ENCODE peak calls at places on chromosomes 13 and 19, in five cellular contexts. One of them, this sample, is unnamed.

GRCh38 chr13:46113596-46113995 is 8.8 kb upstream of the CPB2 start:
- DNase-seq in CD8-positive, alpha-beta memory T cell: no peak
- DNase-seq in heart left ventricle: no peak
- DNase-seq in SJSA1: no peak
- DNase-seq in adrenal gland: no peak
- DNase-seq in this sample: no peak

GRCh38 chr13:92849381-92849780 is 377.2 kb upstream of the GPC6 start:
- DNase-seq in CD8-positive, alpha-beta memory T cell: no peak
- DNase-seq in SJSA1: no peak
- DNase-seq in adrenal gland: no peak
- DNase-seq in heart left ventricle: no peak
- DNase-seq in this sample: no peak

GRCh38 chr19:1315470-1316166 is 29.9 kb downstream of the EFNA2 start:
- DNase-seq in CD8-positive, alpha-beta memory T cell: no peak
- DNase-seq in adrenal gland: peak
- DNase-seq in SJSA1: no peak
- DNase-seq in heart left ventricle: peak
- DNase-seq in this sample: peak

GRCh38 chr19:10424011-10424637 is 3.8 kb downstream of the PDE4A start:
- DNase-seq in adrenal gland: peak
- DNase-seq in heart left ventricle: peak
- DNase-seq in SJSA1: peak
- DNase-seq in CD8-positive, alpha-beta memory T cell: peak
- DNase-seq in this sample: peak

GRCh38 chr13:113374511-113375175 is 10.7 kb upstream of the GRTP1 start:
- DNase-seq in SJSA1: no peak
- DNase-seq in adrenal gland: peak
- DNase-seq in CD8-positive, alpha-beta memory T cell: no peak
- DNase-seq in heart left ventricle: no peak
- DNase-seq in this sample: no peak

GRCh38 chr13:46994492-46994891 is 97.6 kb upstream of the HTR2A start:
- DNase-seq in SJSA1: no peak
- DNase-seq in heart left ventricle: no peak
- DNase-seq in adrenal gland: no peak
- DNase-seq in CD8-positive, alpha-beta memory T cell: no peak
- DNase-seq in this sample: no peak

GRCh38 chr19:1862424-1863307 is 713 bp downstream of the KLF16 start:
- DNase-seq in CD8-positive, alpha-beta memory T cell: peak
- DNase-seq in SJSA1: no peak
- DNase-seq in heart left ventricle: peak
- DNase-seq in adrenal gland: no peak
- DNase-seq in this sample: peak

GRCh38 chr13:87234981-87235380 is 436.2 kb upstream of the SLITRK5 start:
- DNase-seq in adrenal gland: no peak
- DNase-seq in SJSA1: no peak
- DNase-seq in CD8-positive, alpha-beta memory T cell: no peak
- DNase-seq in heart left ventricle: no peak
- DNase-seq in this sample: no peak

GRCh38 chr13:98214008-98214643 is 37.1 kb upstream of the RNF113B start:
- DNase-seq in heart left ventricle: no peak
- DNase-seq in adrenal gland: no peak
- DNase-seq in SJSA1: no peak
- DNase-seq in CD8-positive, alpha-beta memory T cell: no peak
- DNase-seq in this sample: no peak

GRCh38 chr13:109389892-109390345 is 396.5 kb downstream of the IRS2 start:
- DNase-seq in heart left ventricle: no peak
- DNase-seq in CD8-positive, alpha-beta memory T cell: no peak
- DNase-seq in SJSA1: peak
- DNase-seq in adrenal gland: no peak
- DNase-seq in this sample: no peak

GRCh38 chr13:48618937-48619336 is 34.8 kb upstream of the CYSLTR2 start:
- DNase-seq in adrenal gland: no peak
- DNase-seq in heart left ventricle: no peak
- DNase-seq in CD8-positive, alpha-beta memory T cell: no peak
- DNase-seq in SJSA1: no peak
- DNase-seq in this sample: no peak

GRCh38 chr13:52665325-52665724 is 12.7 kb downstream of the SUGT1 start:
- DNase-seq in adrenal gland: no peak
- DNase-seq in SJSA1: no peak
- DNase-seq in CD8-positive, alpha-beta memory T cell: no peak
- DNase-seq in heart left ventricle: no peak
- DNase-seq in this sample: peak

DNA sequence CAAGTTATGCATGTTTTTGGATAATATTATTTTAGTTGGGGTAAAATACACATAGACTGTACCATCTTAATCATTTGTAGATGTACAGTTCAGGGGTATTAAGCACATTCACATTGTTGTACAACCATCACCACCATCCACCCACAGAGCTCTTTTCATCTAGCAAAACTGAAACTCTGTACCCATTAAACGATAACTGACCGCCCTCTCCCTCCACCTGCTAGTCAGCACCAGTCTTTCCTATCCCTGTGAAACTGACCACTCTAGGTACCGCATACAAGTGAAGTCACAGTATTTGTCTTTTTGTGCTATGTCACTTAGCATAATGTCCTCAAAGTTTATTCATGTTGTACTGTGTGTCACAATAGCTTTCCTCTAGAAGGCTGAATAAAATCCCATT is 60.2 kb upstream of the GTF2F2 start:
- DNase-seq in CD8-positive, alpha-beta memory T cell: no peak
- DNase-seq in SJSA1: no peak
- DNase-seq in heart left ventricle: no peak
- DNase-seq in adrenal gland: no peak
- DNase-seq in this sample: no peak
- H3K4me3 ChIP-seq in CD8-positive, alpha-beta memory T cell: no peak
- H3K4me3 ChIP-seq in SJSA1: no peak
- H3K4me3 ChIP-seq in heart left ventricle: no peak
- H3K4me3 ChIP-seq in adrenal gland: no peak
- H3K4me3 ChIP-seq in this sample: no peak

GRCh38 chr19:54317965-54318240 is 4.9 kb upstream of the LILRA5 start:
- DNase-seq in adrenal gland: no peak
- DNase-seq in CD8-positive, alpha-beta memory T cell: no peak
- DNase-seq in heart left ventricle: no peak
- DNase-seq in SJSA1: no peak
- DNase-seq in this sample: no peak
- H3K27ac ChIP-seq in adrenal gland: no peak
- H3K27ac ChIP-seq in CD8-positive, alpha-beta memory T cell: no peak
- H3K27ac ChIP-seq in heart left ventricle: no peak
- H3K27ac ChIP-seq in SJSA1: no peak
- H3K27ac ChIP-seq in this sample: no peak

GRCh38 chr13:43128504-43128929 is 105.1 kb downstream of the DNAJC15 start:
- DNase-seq in SJSA1: no peak
- DNase-seq in adrenal gland: no peak
- DNase-seq in CD8-positive, alpha-beta memory T cell: no peak
- DNase-seq in heart left ventricle: peak
- DNase-seq in this sample: no peak

GRCh38 chr13:43127103-43127817 is 103.9 kb downstream of the DNAJC15 start:
- DNase-seq in adrenal gland: no peak
- DNase-seq in CD8-positive, alpha-beta memory T cell: no peak
- DNase-seq in heart left ventricle: no peak
- DNase-seq in SJSA1: no peak
- DNase-seq in this sample: no peak

GRCh38 chr13:43129021-43129420 is 105.6 kb downstream of the DNAJC15 start:
- DNase-seq in heart left ventricle: no peak
- DNase-seq in SJSA1: no peak
- DNase-seq in CD8-positive, alpha-beta memory T cell: no peak
- DNase-seq in adrenal gland: no peak
- DNase-seq in this sample: no peak

GRCh38 chr13:43126420-43126819 is 103.0 kb downstream of the DNAJC15 start:
- DNase-seq in CD8-positive, alpha-beta memory T cell: no peak
- DNase-seq in SJSA1: no peak
- DNase-seq in heart left ventricle: no peak
- DNase-seq in adrenal gland: no peak
- DNase-seq in this sample: peak

GRCh38 chr13:43127827-43128226 is 104.4 kb downstream of the DNAJC15 start:
- DNase-seq in CD8-positive, alpha-beta memory T cell: no peak
- DNase-seq in SJSA1: no peak
- DNase-seq in heart left ventricle: peak
- DNase-seq in adrenal gland: no peak
- DNase-seq in this sample: no peak
- H3K4me3 ChIP-seq in CD8-positive, alpha-beta memory T cell: no peak
- H3K4me3 ChIP-seq in SJSA1: no peak
- H3K4me3 ChIP-seq in heart left ventricle: no peak
- H3K4me3 ChIP-seq in adrenal gland: no peak
- H3K4me3 ChIP-seq in this sample: no peak

GRCh38 chr13:32734511-32734910 is 148.3 kb downstream of the PDS5B start:
- DNase-seq in CD8-positive, alpha-beta memory T cell: no peak
- DNase-seq in heart left ventricle: no peak
- DNase-seq in adrenal gland: no peak
- DNase-seq in SJSA1: peak
- DNase-seq in this sample: no peak

GRCh38 chr13:32731074-32731473 is 144.8 kb downstream of the PDS5B start:
- DNase-seq in CD8-positive, alpha-beta memory T cell: no peak
- DNase-seq in heart left ventricle: no peak
- DNase-seq in SJSA1: no peak
- DNase-seq in adrenal gland: no peak
- DNase-seq in this sample: no peak

GRCh38 chr13:32733685-32734084 is 147.4 kb downstream of the PDS5B start:
- DNase-seq in adrenal gland: no peak
- DNase-seq in CD8-positive, alpha-beta memory T cell: no peak
- DNase-seq in SJSA1: no peak
- DNase-seq in heart left ventricle: no peak
- DNase-seq in this sample: no peak

GRCh38 chr13:32728327-32728726 is 142.1 kb downstream of the PDS5B start:
- DNase-seq in SJSA1: no peak
- DNase-seq in adrenal gland: no peak
- DNase-seq in CD8-positive, alpha-beta memory T cell: no peak
- DNase-seq in heart left ventricle: no peak
- DNase-seq in this sample: no peak

GRCh38 chr13:32731576-32731975 is 145.3 kb downstream of the PDS5B start:
- DNase-seq in CD8-positive, alpha-beta memory T cell: no peak
- DNase-seq in adrenal gland: no peak
- DNase-seq in SJSA1: no peak
- DNase-seq in heart left ventricle: no peak
- DNase-seq in this sample: no peak
- H3K27ac ChIP-seq in CD8-positive, alpha-beta memory T cell: no peak
- H3K27ac ChIP-seq in adrenal gland: peak
- H3K27ac ChIP-seq in SJSA1: no peak
- H3K27ac ChIP-seq in heart left ventricle: peak
- H3K27ac ChIP-seq in this sample: no peak

GRCh38 chr19:49210901-49211451 is 53.4 kb downstream of the TRPM4 start:
- DNase-seq in CD8-positive, alpha-beta memory T cell: no peak
- DNase-seq in adrenal gland: no peak
- DNase-seq in SJSA1: no peak
- DNase-seq in heart left ventricle: no peak
- DNase-seq in this sample: no peak
- H3K4me3 ChIP-seq in CD8-positive, alpha-beta memory T cell: no peak
- H3K4me3 ChIP-seq in adrenal gland: no peak
- H3K4me3 ChIP-seq in SJSA1: no peak
- H3K4me3 ChIP-seq in heart left ventricle: no peak
- H3K4me3 ChIP-seq in this sample: no peak

GRCh38 chr13:61414686-61415664 is 674 bp downstream of the PCDH20 start:
- DNase-seq in CD8-positive, alpha-beta memory T cell: no peak
- DNase-seq in heart left ventricle: peak
- DNase-seq in adrenal gland: peak
- DNase-seq in SJSA1: no peak
- DNase-seq in this sample: peak
- H3K27ac ChIP-seq in CD8-positive, alpha-beta memory T cell: no peak
- H3K27ac ChIP-seq in heart left ventricle: no peak
- H3K27ac ChIP-seq in adrenal gland: no peak
- H3K27ac ChIP-seq in SJSA1: no peak
- H3K27ac ChIP-seq in this sample: peak

GRCh38 chr19:6476155-6476895 is 5.3 kb downstream of the DENND1C start:
- DNase-seq in CD8-positive, alpha-beta memory T cell: peak
- DNase-seq in heart left ventricle: no peak
- DNase-seq in adrenal gland: peak
- DNase-seq in SJSA1: peak
- DNase-seq in this sample: peak
- H3K4me3 ChIP-seq in CD8-positive, alpha-beta memory T cell: no peak
- H3K4me3 ChIP-seq in heart left ventricle: no peak
- H3K4me3 ChIP-seq in adrenal gland: no peak
- H3K4me3 ChIP-seq in SJSA1: no peak
- H3K4me3 ChIP-seq in this sample: no peak

GRCh38 chr19:7742991-7743390 is 4.3 kb downstream of the CD209 start:
- DNase-seq in heart left ventricle: no peak
- DNase-seq in SJSA1: no peak
- DNase-seq in adrenal gland: no peak
- DNase-seq in CD8-positive, alpha-beta memory T cell: no peak
- DNase-seq in this sample: no peak
- H3K27ac ChIP-seq in heart left ventricle: no peak
- H3K27ac ChIP-seq in SJSA1: no peak
- H3K27ac ChIP-seq in adrenal gland: no peak
- H3K27ac ChIP-seq in CD8-positive, alpha-beta memory T cell: no peak
- H3K27ac ChIP-seq in this sample: no peak